ENCODE peak calls at places on chromosomes 3 and 15, in five cellular contexts. I is progenitor cell of endocrine pancreas; V is AG04449; X is NAMALWA; Q is activated T-helper 9 cell treated with anti-CD3 and anti-CD28 coated beads, Interleukin-2, amount 50 U/mL, for 16 hours. L is an unnamed sample.

GRCh38 chr15:67914537-67915373 is 74.9 kb upstream of the RNU6-1 start:
- DNase-seq in X (no peak), V (no peak), I (peak), Q (no peak), L (no peak)

GRCh38 chr3:123984350-123984749 is 7.6 kb downstream of the ROPN1 start:
- DNase-seq in I (no peak), V (no peak), X (no peak), Q (no peak), L (no peak)

GRCh38 chr3:101619734-101620133 is 45.8 kb downstream of the PCNP start:
- DNase-seq in V (no peak), X (no peak), I (no peak), Q (no peak), L (no peak)

GRCh38 chr3:123757281-123757940 is 126.7 kb downstream of the MYLK start:
- DNase-seq in X (peak), V (no peak), I (no peak), Q (no peak), L (no peak)

GRCh38 chr3:37029516-37030163 is 36.3 kb downstream of the MLH1 start:
- DNase-seq in I (no peak), Q (no peak), V (no peak), X (no peak), L (no peak)

GRCh38 chr3:106265704-106266103 is 396.9 kb upstream of the CBLB start:
- DNase-seq in I (no peak), Q (no peak), V (no peak), X (no peak), L (no peak)

GRCh38 chr3:184345678-184346144 is 8.3 kb downstream of the FAM131A start:
- DNase-seq in I (no peak), V (no peak), Q (no peak), X (peak), L (no peak)

GRCh38 chr3:182292586-182292985 is 500.7 kb upstream of the ATP11B start:
- DNase-seq in V (no peak), X (no peak), I (no peak), Q (no peak), L (no peak)

GRCh38 chr3:26449996-26450395 is 172.6 kb upstream of the LRRC3B start:
- DNase-seq in V (no peak), I (no peak), Q (no peak), X (no peak), L (no peak)

GRCh38 chr3:151724846-151725562 is 8.7 kb upstream of the AADACL2 start:
- DNase-seq in Q (no peak), X (no peak), V (no peak), I (no peak), L (no peak)

GRCh38 chr15:59918994-59919951 is 84.8 kb upstream of the FOXB1 start:
- DNase-seq in X (no peak), Q (peak), I (no peak), V (no peak), L (no peak)

GRCh38 chr3:114093596-114093995 is 37.1 kb downstream of the QTRT2 start:
- DNase-seq in Q (no peak), I (no peak), V (peak), X (no peak), L (no peak)

L was measured in iPS DF 19.7.